ENCODE peak calls at places on chromosomes 13 and 19, in four cellular contexts. One of them, this sample, is unnamed.

GRCh38 chr13:62246581-62246980 is 830.9 kb upstream of the PCDH20 start:
- DNase-seq in NCI-H510A treated with DMSO at 0.1 percent for 48 hours: no peak
- DNase-seq in SK-N-DZ: no peak
- DNase-seq in activated CD8-positive, alpha-beta memory T cell treated with anti-CD3 and anti-CD28 coated beads for 1 hour: no peak
- DNase-seq in this sample: no peak

GRCh38 chr13:39448831-39449230 is 154.2 kb downstream of the LHFPL6 start:
- DNase-seq in NCI-H510A treated with DMSO at 0.1 percent for 48 hours: no peak
- DNase-seq in SK-N-DZ: peak; percentile 6
- DNase-seq in activated CD8-positive, alpha-beta memory T cell treated with anti-CD3 and anti-CD28 coated beads for 1 hour: no peak
- DNase-seq in this sample: no peak

GRCh38 chr19:32901504-32902161 is 32.1 kb upstream of the SLC7A9 start:
- DNase-seq in NCI-H510A treated with DMSO at 0.1 percent for 48 hours: peak; percentile 52
- DNase-seq in SK-N-DZ: no peak
- DNase-seq in activated CD8-positive, alpha-beta memory T cell treated with anti-CD3 and anti-CD28 coated beads for 1 hour: no peak
- DNase-seq in this sample: no peak

GRCh38 chr13:42048625-42049453 is at the start of gene DGKH:
- DNase-seq in NCI-H510A treated with DMSO at 0.1 percent for 48 hours: no peak
- DNase-seq in SK-N-DZ: peak; percentile 76
- DNase-seq in activated CD8-positive, alpha-beta memory T cell treated with anti-CD3 and anti-CD28 coated beads for 1 hour: no peak
- DNase-seq in this sample: peak; percentile 36

GRCh38 chr13:110336681-110337080 is 29.6 kb downstream of the COL4A2 start:
- DNase-seq in NCI-H510A treated with DMSO at 0.1 percent for 48 hours: no peak
- DNase-seq in SK-N-DZ: no peak
- DNase-seq in activated CD8-positive, alpha-beta memory T cell treated with anti-CD3 and anti-CD28 coated beads for 1 hour: no peak
- DNase-seq in this sample: no peak

GRCh38 chr19:53013621-53014020 is at the start of gene ERVV-1:
- DNase-seq in NCI-H510A treated with DMSO at 0.1 percent for 48 hours: no peak
- DNase-seq in SK-N-DZ: no peak
- DNase-seq in activated CD8-positive, alpha-beta memory T cell treated with anti-CD3 and anti-CD28 coated beads for 1 hour: no peak
- DNase-seq in this sample: no peak

GRCh38 chr19:27876489-27876888 is 1336.5 kb downstream of the UQCRFS1 start:
- DNase-seq in NCI-H510A treated with DMSO at 0.1 percent for 48 hours: no peak
- DNase-seq in SK-N-DZ: no peak
- DNase-seq in activated CD8-positive, alpha-beta memory T cell treated with anti-CD3 and anti-CD28 coated beads for 1 hour: no peak
- DNase-seq in this sample: no peak

GRCh38 chr19:30385666-30386065 is 13.5 kb downstream of the ZNF536 start:
- DNase-seq in NCI-H510A treated with DMSO at 0.1 percent for 48 hours: no peak
- DNase-seq in SK-N-DZ: no peak
- DNase-seq in activated CD8-positive, alpha-beta memory T cell treated with anti-CD3 and anti-CD28 coated beads for 1 hour: no peak
- DNase-seq in this sample: no peak

GRCh38 chr13:73598021-73598712 is 536.0 kb downstream of the KLF12 start:
- DNase-seq in NCI-H510A treated with DMSO at 0.1 percent for 48 hours: no peak
- DNase-seq in SK-N-DZ: no peak
- DNase-seq in activated CD8-positive, alpha-beta memory T cell treated with anti-CD3 and anti-CD28 coated beads for 1 hour: no peak
- DNase-seq in this sample: no peak

GRCh38 chr13:25069911-25070310 is 26.0 kb upstream of the PABPC3 start:
- DNase-seq in NCI-H510A treated with DMSO at 0.1 percent for 48 hours: no peak
- DNase-seq in SK-N-DZ: no peak
- DNase-seq in activated CD8-positive, alpha-beta memory T cell treated with anti-CD3 and anti-CD28 coated beads for 1 hour: no peak
- DNase-seq in this sample: no peak

GRCh38 chr13:41709511-41709910 is 251.4 kb downstream of the VWA8 start:
- DNase-seq in NCI-H510A treated with DMSO at 0.1 percent for 48 hours: no peak
- DNase-seq in SK-N-DZ: no peak
- DNase-seq in activated CD8-positive, alpha-beta memory T cell treated with anti-CD3 and anti-CD28 coated beads for 1 hour: no peak
- DNase-seq in this sample: no peak

GRCh38 chr19:53308339-53308811 is 25.2 kb upstream of the ZNF845 start:
- DNase-seq in NCI-H510A treated with DMSO at 0.1 percent for 48 hours: no peak
- DNase-seq in SK-N-DZ: peak; percentile 21
- DNase-seq in activated CD8-positive, alpha-beta memory T cell treated with anti-CD3 and anti-CD28 coated beads for 1 hour: no peak
- DNase-seq in this sample: no peak

GRCh38 chr19:50677636-50678035 is 28.4 kb downstream of the C19orf81 start:
- DNase-seq in NCI-H510A treated with DMSO at 0.1 percent for 48 hours: no peak
- DNase-seq in SK-N-DZ: no peak
- DNase-seq in activated CD8-positive, alpha-beta memory T cell treated with anti-CD3 and anti-CD28 coated beads for 1 hour: no peak
- DNase-seq in this sample: no peak

GRCh38 chr13:113806104-113806471 is 47.1 kb downstream of the TMEM255B start:
- DNase-seq in NCI-H510A treated with DMSO at 0.1 percent for 48 hours: no peak
- DNase-seq in SK-N-DZ: no peak
- DNase-seq in activated CD8-positive, alpha-beta memory T cell treated with anti-CD3 and anti-CD28 coated beads for 1 hour: no peak
- DNase-seq in this sample: no peak

GRCh38 chr19:28737021-28737525 is 475.9 kb downstream of the UQCRFS1 start:
- DNase-seq in NCI-H510A treated with DMSO at 0.1 percent for 48 hours: peak; percentile 0
- DNase-seq in SK-N-DZ: no peak
- DNase-seq in activated CD8-positive, alpha-beta memory T cell treated with anti-CD3 and anti-CD28 coated beads for 1 hour: no peak
- DNase-seq in this sample: no peak

GRCh38 chr13:75073791-75074190 is 408.2 kb downstream of the TBC1D4 start:
- DNase-seq in NCI-H510A treated with DMSO at 0.1 percent for 48 hours: no peak
- DNase-seq in SK-N-DZ: no peak
- DNase-seq in activated CD8-positive, alpha-beta memory T cell treated with anti-CD3 and anti-CD28 coated beads for 1 hour: no peak
- DNase-seq in this sample: no peak

GRCh38 chr13:100254002-100254401 is 165.1 kb downstream of the PCCA start:
- DNase-seq in NCI-H510A treated with DMSO at 0.1 percent for 48 hours: no peak
- DNase-seq in SK-N-DZ: no peak
- DNase-seq in activated CD8-positive, alpha-beta memory T cell treated with anti-CD3 and anti-CD28 coated beads for 1 hour: no peak
- DNase-seq in this sample: no peak

GRCh38 chr19:18322318-18322758 is 538 bp downstream of the LSM4 start:
- DNase-seq in NCI-H510A treated with DMSO at 0.1 percent for 48 hours: peak; percentile 32
- DNase-seq in SK-N-DZ: peak; percentile 59
- DNase-seq in activated CD8-positive, alpha-beta memory T cell treated with anti-CD3 and anti-CD28 coated beads for 1 hour: no peak
- DNase-seq in this sample: no peak

GRCh38 chr19:18644144-18645034 is 7.6 kb downstream of the KLHL26 start:
- DNase-seq in NCI-H510A treated with DMSO at 0.1 percent for 48 hours: no peak
- DNase-seq in SK-N-DZ: no peak
- DNase-seq in activated CD8-positive, alpha-beta memory T cell treated with anti-CD3 and anti-CD28 coated beads for 1 hour: no peak
- DNase-seq in this sample: no peak

GRCh38 chr19:1446713-1447564 is 3.0 kb upstream of the APC2 start:
- DNase-seq in NCI-H510A treated with DMSO at 0.1 percent for 48 hours: no peak
- DNase-seq in SK-N-DZ: peak; percentile 64
- DNase-seq in activated CD8-positive, alpha-beta memory T cell treated with anti-CD3 and anti-CD28 coated beads for 1 hour: no peak
- DNase-seq in this sample: no peak

GRCh38 chr19:30167206-30167903 is 204.8 kb upstream of the ZNF536 start:
- DNase-seq in NCI-H510A treated with DMSO at 0.1 percent for 48 hours: no peak
- DNase-seq in SK-N-DZ: no peak
- DNase-seq in activated CD8-positive, alpha-beta memory T cell treated with anti-CD3 and anti-CD28 coated beads for 1 hour: no peak
- DNase-seq in this sample: no peak

GRCh38 chr19:45323671-45324081 is 1.0 kb upstream of the CKM start:
- DNase-seq in NCI-H510A treated with DMSO at 0.1 percent for 48 hours: no peak
- DNase-seq in SK-N-DZ: no peak
- DNase-seq in activated CD8-positive, alpha-beta memory T cell treated with anti-CD3 and anti-CD28 coated beads for 1 hour: no peak
- DNase-seq in this sample: no peak

GRCh38 chr19:39515551-39516191 is 732 bp downstream of the SELENOV start:
- DNase-seq in NCI-H510A treated with DMSO at 0.1 percent for 48 hours: no peak
- DNase-seq in SK-N-DZ: peak; percentile 19
- DNase-seq in activated CD8-positive, alpha-beta memory T cell treated with anti-CD3 and anti-CD28 coated beads for 1 hour: no peak
- DNase-seq in this sample: no peak

GRCh38 chr19:10736916-10737551 is 19.2 kb downstream of the DNM2 start:
- DNase-seq in NCI-H510A treated with DMSO at 0.1 percent for 48 hours: no peak
- DNase-seq in SK-N-DZ: no peak
- DNase-seq in activated CD8-positive, alpha-beta memory T cell treated with anti-CD3 and anti-CD28 coated beads for 1 hour: no peak
- DNase-seq in this sample: no peak

GRCh38 chr13:41549491-41549890 is 92.1 kb downstream of the RGCC start:
- DNase-seq in NCI-H510A treated with DMSO at 0.1 percent for 48 hours: no peak
- DNase-seq in SK-N-DZ: no peak
- DNase-seq in activated CD8-positive, alpha-beta memory T cell treated with anti-CD3 and anti-CD28 coated beads for 1 hour: no peak
- DNase-seq in this sample: no peak

GRCh38 chr13:42061943-42062342 is 13.5 kb downstream of the DGKH start:
- DNase-seq in NCI-H510A treated with DMSO at 0.1 percent for 48 hours: no peak
- DNase-seq in SK-N-DZ: no peak
- DNase-seq in activated CD8-positive, alpha-beta memory T cell treated with anti-CD3 and anti-CD28 coated beads for 1 hour: no peak
- DNase-seq in this sample: no peak

GRCh38 chr13:29583073-29583785 is 12.3 kb downstream of the SLC7A1 start:
- DNase-seq in NCI-H510A treated with DMSO at 0.1 percent for 48 hours: no peak
- DNase-seq in SK-N-DZ: no peak
- DNase-seq in activated CD8-positive, alpha-beta memory T cell treated with anti-CD3 and anti-CD28 coated beads for 1 hour: no peak
- DNase-seq in this sample: no peak

GRCh38 chr13:77143325-77143907 is 116.5 kb upstream of the FBXL3 start:
- DNase-seq in NCI-H510A treated with DMSO at 0.1 percent for 48 hours: no peak
- DNase-seq in SK-N-DZ: no peak
- DNase-seq in activated CD8-positive, alpha-beta memory T cell treated with anti-CD3 and anti-CD28 coated beads for 1 hour: no peak
- DNase-seq in this sample: no peak

GRCh38 chr19:58556633-58557252 is 1.7 kb downstream of the UBE2M start:
- DNase-seq in NCI-H510A treated with DMSO at 0.1 percent for 48 hours: no peak
- DNase-seq in SK-N-DZ: no peak
- DNase-seq in activated CD8-positive, alpha-beta memory T cell treated with anti-CD3 and anti-CD28 coated beads for 1 hour: no peak
- DNase-seq in this sample: no peak

GRCh38 chr13:114234645-114235421 is at the start of gene CDC16:
- DNase-seq in NCI-H510A treated with DMSO at 0.1 percent for 48 hours: peak; percentile 41
- DNase-seq in SK-N-DZ: peak; percentile 94
- DNase-seq in activated CD8-positive, alpha-beta memory T cell treated with anti-CD3 and anti-CD28 coated beads for 1 hour: peak; percentile 74
- DNase-seq in this sample: peak; percentile 60

GRCh38 chr19:41869374-41869955 is 7.6 kb upstream of the CD79A start:
- DNase-seq in NCI-H510A treated with DMSO at 0.1 percent for 48 hours: no peak
- DNase-seq in SK-N-DZ: no peak
- DNase-seq in activated CD8-positive, alpha-beta memory T cell treated with anti-CD3 and anti-CD28 coated beads for 1 hour: no peak
- DNase-seq in this sample: no peak

GRCh38 chr19:51123381-51124186 is 1.1 kb upstream of the SIGLEC9 start:
- DNase-seq in NCI-H510A treated with DMSO at 0.1 percent for 48 hours: no peak
- DNase-seq in SK-N-DZ: no peak
- DNase-seq in activated CD8-positive, alpha-beta memory T cell treated with anti-CD3 and anti-CD28 coated beads for 1 hour: no peak
- DNase-seq in this sample: no peak

GRCh38 chr19:1690570-1691307 is 38.3 kb upstream of the TCF3 start:
- DNase-seq in NCI-H510A treated with DMSO at 0.1 percent for 48 hours: no peak
- DNase-seq in SK-N-DZ: peak; percentile 52
- DNase-seq in activated CD8-positive, alpha-beta memory T cell treated with anti-CD3 and anti-CD28 coated beads for 1 hour: no peak
- DNase-seq in this sample: no peak

GRCh38 chr13:113629814-113630213 is 28.2 kb downstream of the ATP4B start:
- DNase-seq in NCI-H510A treated with DMSO at 0.1 percent for 48 hours: no peak
- DNase-seq in SK-N-DZ: no peak
- DNase-seq in activated CD8-positive, alpha-beta memory T cell treated with anti-CD3 and anti-CD28 coated beads for 1 hour: no peak
- DNase-seq in this sample: no peak

This sample was measured in GOT3.